ENCODE peak calls at places on chromosomes 7 and 10, in ten cellular contexts. One of them, this sample, is unnamed.

GRCh38 chr7:132475669-132476116 is 100.6 kb downstream of the PLXNA4 start:
- DNase-seq in RPMI8226: no peak
- DNase-seq in Kasumi-1: no peak
- DNase-seq in activated T-cell treated with anti-CD3 and anti-CD28 coated beads for 1 hour: no peak
- DNase-seq in ACHN: no peak
- DNase-seq in iPS-NIHi11: no peak
- DNase-seq in chondrocyte: no peak
- DNase-seq in C1 segment of cervical spinal cord: no peak
- DNase-seq in activated T-helper 1 cell treated with anti-CD3 and anti-CD28 coated beads, Interleukin-2, amount 50 U/mL, for 16 hours: no peak
- DNase-seq in NCI-H1092 treated with DMSO at 0.1 percent for 48 hours: no peak
- DNase-seq in this sample: peak

GRCh38 chr10:91350651-91351081 is 59.5 kb upstream of the HECTD2 start:
- DNase-seq in iPS-NIHi11: no peak
- DNase-seq in Kasumi-1: no peak
- DNase-seq in ACHN: no peak
- DNase-seq in chondrocyte: no peak
- DNase-seq in activated T-helper 1 cell treated with anti-CD3 and anti-CD28 coated beads, Interleukin-2, amount 50 U/mL, for 16 hours: no peak
- DNase-seq in RPMI8226: peak
- DNase-seq in C1 segment of cervical spinal cord: no peak
- DNase-seq in activated T-cell treated with anti-CD3 and anti-CD28 coated beads for 1 hour: no peak
- DNase-seq in NCI-H1092 treated with DMSO at 0.1 percent for 48 hours: no peak
- DNase-seq in this sample: no peak

GRCh38 chr7:81277691-81278090 is 358.8 kb upstream of the SEMA3C start:
- DNase-seq in ACHN: no peak
- DNase-seq in chondrocyte: no peak
- DNase-seq in activated T-cell treated with anti-CD3 and anti-CD28 coated beads for 1 hour: no peak
- DNase-seq in C1 segment of cervical spinal cord: no peak
- DNase-seq in iPS-NIHi11: no peak
- DNase-seq in Kasumi-1: no peak
- DNase-seq in RPMI8226: no peak
- DNase-seq in activated T-helper 1 cell treated with anti-CD3 and anti-CD28 coated beads, Interleukin-2, amount 50 U/mL, for 16 hours: no peak
- DNase-seq in NCI-H1092 treated with DMSO at 0.1 percent for 48 hours: no peak
- DNase-seq in this sample: no peak

GRCh38 chr10:22029450-22030236 is 26.1 kb upstream of the DNAJC1 start:
- DNase-seq in Kasumi-1: no peak
- DNase-seq in activated T-cell treated with anti-CD3 and anti-CD28 coated beads for 1 hour: no peak
- DNase-seq in activated T-helper 1 cell treated with anti-CD3 and anti-CD28 coated beads, Interleukin-2, amount 50 U/mL, for 16 hours: no peak
- DNase-seq in C1 segment of cervical spinal cord: no peak
- DNase-seq in chondrocyte: no peak
- DNase-seq in ACHN: no peak
- DNase-seq in RPMI8226: no peak
- DNase-seq in iPS-NIHi11: no peak
- DNase-seq in NCI-H1092 treated with DMSO at 0.1 percent for 48 hours: no peak
- DNase-seq in this sample: no peak

GRCh38 chr10:43692051-43692825 is 43.6 kb upstream of the ZNF32 start:
- DNase-seq in activated T-helper 1 cell treated with anti-CD3 and anti-CD28 coated beads, Interleukin-2, amount 50 U/mL, for 16 hours: no peak
- DNase-seq in C1 segment of cervical spinal cord: peak
- DNase-seq in chondrocyte: no peak
- DNase-seq in NCI-H1092 treated with DMSO at 0.1 percent for 48 hours: no peak
- DNase-seq in iPS-NIHi11: no peak
- DNase-seq in activated T-cell treated with anti-CD3 and anti-CD28 coated beads for 1 hour: no peak
- DNase-seq in ACHN: no peak
- DNase-seq in Kasumi-1: no peak
- DNase-seq in RPMI8226: no peak
- DNase-seq in this sample: no peak

GRCh38 chr7:100789055-100789454 is 38.3 kb downstream of the EPHB4 start:
- DNase-seq in iPS-NIHi11: no peak
- DNase-seq in chondrocyte: no peak
- DNase-seq in activated T-helper 1 cell treated with anti-CD3 and anti-CD28 coated beads, Interleukin-2, amount 50 U/mL, for 16 hours: no peak
- DNase-seq in Kasumi-1: no peak
- DNase-seq in C1 segment of cervical spinal cord: no peak
- DNase-seq in NCI-H1092 treated with DMSO at 0.1 percent for 48 hours: no peak
- DNase-seq in activated T-cell treated with anti-CD3 and anti-CD28 coated beads for 1 hour: no peak
- DNase-seq in RPMI8226: no peak
- DNase-seq in ACHN: no peak
- DNase-seq in this sample: peak

GRCh38 chr7:137421389-137421788 is 77.9 kb upstream of the PTN start:
- DNase-seq in chondrocyte: no peak
- DNase-seq in ACHN: no peak
- DNase-seq in activated T-cell treated with anti-CD3 and anti-CD28 coated beads for 1 hour: no peak
- DNase-seq in NCI-H1092 treated with DMSO at 0.1 percent for 48 hours: peak
- DNase-seq in C1 segment of cervical spinal cord: no peak
- DNase-seq in Kasumi-1: no peak
- DNase-seq in RPMI8226: no peak
- DNase-seq in iPS-NIHi11: no peak
- DNase-seq in activated T-helper 1 cell treated with anti-CD3 and anti-CD28 coated beads, Interleukin-2, amount 50 U/mL, for 16 hours: no peak
- DNase-seq in this sample: no peak

GRCh38 chr10:71234970-71235681 is 22.8 kb downstream of the UNC5B start:
- DNase-seq in chondrocyte: no peak
- DNase-seq in activated T-cell treated with anti-CD3 and anti-CD28 coated beads for 1 hour: no peak
- DNase-seq in NCI-H1092 treated with DMSO at 0.1 percent for 48 hours: no peak
- DNase-seq in Kasumi-1: no peak
- DNase-seq in iPS-NIHi11: no peak
- DNase-seq in RPMI8226: no peak
- DNase-seq in ACHN: no peak
- DNase-seq in activated T-helper 1 cell treated with anti-CD3 and anti-CD28 coated beads, Interleukin-2, amount 50 U/mL, for 16 hours: no peak
- DNase-seq in C1 segment of cervical spinal cord: peak
- DNase-seq in this sample: peak

GRCh38 chr10:116704926-116705325 is 37.4 kb downstream of the HSPA12A start:
- DNase-seq in activated T-helper 1 cell treated with anti-CD3 and anti-CD28 coated beads, Interleukin-2, amount 50 U/mL, for 16 hours: no peak
- DNase-seq in activated T-cell treated with anti-CD3 and anti-CD28 coated beads for 1 hour: no peak
- DNase-seq in NCI-H1092 treated with DMSO at 0.1 percent for 48 hours: peak
- DNase-seq in iPS-NIHi11: no peak
- DNase-seq in C1 segment of cervical spinal cord: no peak
- DNase-seq in ACHN: no peak
- DNase-seq in chondrocyte: no peak
- DNase-seq in Kasumi-1: no peak
- DNase-seq in RPMI8226: peak
- DNase-seq in this sample: no peak

GRCh38 chr10:131168238-131168875 is 143.2 kb downstream of the TCERG1L start:
- DNase-seq in C1 segment of cervical spinal cord: no peak
- DNase-seq in activated T-cell treated with anti-CD3 and anti-CD28 coated beads for 1 hour: no peak
- DNase-seq in Kasumi-1: no peak
- DNase-seq in ACHN: no peak
- DNase-seq in iPS-NIHi11: no peak
- DNase-seq in NCI-H1092 treated with DMSO at 0.1 percent for 48 hours: no peak
- DNase-seq in RPMI8226: no peak
- DNase-seq in chondrocyte: no peak
- DNase-seq in activated T-helper 1 cell treated with anti-CD3 and anti-CD28 coated beads, Interleukin-2, amount 50 U/mL, for 16 hours: no peak
- DNase-seq in this sample: no peak

GRCh38 chr10:86167762-86168128 is 198.8 kb downstream of the GRID1 start:
- DNase-seq in NCI-H1092 treated with DMSO at 0.1 percent for 48 hours: no peak
- DNase-seq in Kasumi-1: no peak
- DNase-seq in activated T-cell treated with anti-CD3 and anti-CD28 coated beads for 1 hour: no peak
- DNase-seq in iPS-NIHi11: no peak
- DNase-seq in activated T-helper 1 cell treated with anti-CD3 and anti-CD28 coated beads, Interleukin-2, amount 50 U/mL, for 16 hours: no peak
- DNase-seq in ACHN: no peak
- DNase-seq in C1 segment of cervical spinal cord: no peak
- DNase-seq in RPMI8226: no peak
- DNase-seq in chondrocyte: no peak
- DNase-seq in this sample: no peak

GRCh38 chr10:93123766-93124165 is 50.1 kb downstream of the CYP26A1 start:
- DNase-seq in activated T-cell treated with anti-CD3 and anti-CD28 coated beads for 1 hour: no peak
- DNase-seq in Kasumi-1: no peak
- DNase-seq in RPMI8226: no peak
- DNase-seq in chondrocyte: no peak
- DNase-seq in ACHN: no peak
- DNase-seq in activated T-helper 1 cell treated with anti-CD3 and anti-CD28 coated beads, Interleukin-2, amount 50 U/mL, for 16 hours: no peak
- DNase-seq in NCI-H1092 treated with DMSO at 0.1 percent for 48 hours: no peak
- DNase-seq in C1 segment of cervical spinal cord: no peak
- DNase-seq in iPS-NIHi11: no peak
- DNase-seq in this sample: no peak

GRCh38 chr7:18174996-18175395 is 147.3 kb upstream of the PRPS1L1 start:
- DNase-seq in activated T-cell treated with anti-CD3 and anti-CD28 coated beads for 1 hour: no peak
- DNase-seq in NCI-H1092 treated with DMSO at 0.1 percent for 48 hours: no peak
- DNase-seq in C1 segment of cervical spinal cord: no peak
- DNase-seq in activated T-helper 1 cell treated with anti-CD3 and anti-CD28 coated beads, Interleukin-2, amount 50 U/mL, for 16 hours: no peak
- DNase-seq in chondrocyte: no peak
- DNase-seq in ACHN: no peak
- DNase-seq in iPS-NIHi11: no peak
- DNase-seq in Kasumi-1: no peak
- DNase-seq in RPMI8226: no peak
- DNase-seq in this sample: peak

GRCh38 chr7:82778021-82778420 is 334.4 kb upstream of the CACNA2D1 start:
- DNase-seq in NCI-H1092 treated with DMSO at 0.1 percent for 48 hours: no peak
- DNase-seq in RPMI8226: no peak
- DNase-seq in activated T-helper 1 cell treated with anti-CD3 and anti-CD28 coated beads, Interleukin-2, amount 50 U/mL, for 16 hours: no peak
- DNase-seq in chondrocyte: no peak
- DNase-seq in iPS-NIHi11: no peak
- DNase-seq in ACHN: no peak
- DNase-seq in C1 segment of cervical spinal cord: no peak
- DNase-seq in activated T-cell treated with anti-CD3 and anti-CD28 coated beads for 1 hour: no peak
- DNase-seq in Kasumi-1: no peak
- DNase-seq in this sample: no peak